ENCODE peak calls at places on chromosomes 13 and 19, in five cellular contexts. F is GM20000, V is fibroblast of pulmonary artery, K is left lung, L is PC-3. T is an unnamed sample.

GRCh38 chr13:34044660-34045080 is 226.7 kb downstream of the RFC3 start:
- DNase-seq in F (no peak), V (peak), K (no peak), L (peak), T (no peak)

GRCh38 chr19:41595258-41595889 is 19.4 kb downstream of the CEACAM21 start:
- DNase-seq in F (peak), V (peak), K (no peak), L (peak), T (peak)

GRCh38 chr13:38498271-38498670 is 148.6 kb downstream of the UFM1 start:
- DNase-seq in F (no peak), V (no peak), K (no peak), L (no peak), T (no peak)

GRCh38 chr13:109156181-109156935 is 526.9 kb downstream of the MYO16 start:
- DNase-seq in F (no peak), V (peak), K (no peak), L (peak), T (peak)

GRCh38 chr19:41998246-41999020 is 4.4 kb upstream of the ATP1A3 start:
- DNase-seq in F (peak), V (peak), K (no peak), L (peak), T (no peak)

GRCh38 chr13:27556109-27556508 is 64.2 kb downstream of the LNX2 start:
- DNase-seq in F (no peak), V (peak), K (no peak), L (peak), T (no peak)

GRCh38 chr19:17296278-17296677 is 6.9 kb downstream of the ABHD8 start:
- DNase-seq in F (no peak), V (no peak), K (no peak), L (peak), T (no peak)

GRCh38 chr19:50822661-50823208 is 852 bp downstream of the KLK1 start:
- DNase-seq in F (no peak), V (no peak), K (no peak), L (no peak), T (no peak)

GRCh38 chr13:66200555-66200954 is 1029.6 kb downstream of the PCDH9 start:
- DNase-seq in F (no peak), V (peak), K (no peak), L (no peak), T (no peak)

GRCh38 chr13:57740719-57741118 is 109.2 kb downstream of the PCDH17 start:
- DNase-seq in F (no peak), V (peak), K (no peak), L (no peak), T (peak)

GRCh38 chr19:46861691-46862503 is 1.1 kb downstream of the ARHGAP35 start:
- DNase-seq in F (no peak), V (no peak), K (peak), L (peak), T (no peak)

GRCh38 chr19:45884682-45885555 is 1.0 kb downstream of the IRF2BP1 start:
- DNase-seq in F (peak), V (no peak), K (no peak), L (no peak), T (peak)

GRCh38 chr19:11361037-11361770 is 6.0 kb downstream of the PLPPR2 start:
- DNase-seq in F (no peak), V (no peak), K (peak), L (no peak), T (no peak)

GRCh38 chr13:105327727-105328126 is 1207.7 kb downstream of the EFNB2 start:
- DNase-seq in F (no peak), V (no peak), K (no peak), L (no peak), T (no peak)

GRCh38 chr13:47904891-47905290 is 96.2 kb downstream of the SUCLA2 start:
- DNase-seq in F (no peak), V (no peak), K (no peak), L (no peak), T (no peak)

GRCh38 chr19:12331211-12331941 is 2.1 kb downstream of the ZNF563 start:
- DNase-seq in F (peak), V (no peak), K (no peak), L (no peak), T (no peak)

GRCh38 chr19:46629546-46630025 is 4.7 kb upstream of the PTGIR start:
- DNase-seq in F (no peak), V (peak), K (no peak), L (no peak), T (no peak)

GRCh38 chr19:14058182-14059092 is 3.4 kb downstream of the PALM3 start:
- DNase-seq in F (peak), V (no peak), K (no peak), L (no peak), T (no peak)

GRCh38 chr13:49022472-49023144 is 46.9 kb downstream of the FNDC3A start:
- DNase-seq in F (no peak), V (no peak), K (no peak), L (peak), T (no peak)

GRCh38 chr13:98570929-98571372 is 6.0 kb downstream of the STK24 start:
- DNase-seq in F (peak), V (no peak), K (peak), L (peak), T (no peak)

GRCh38 chr19:1265611-1266115 is 3.5 kb upstream of the CIRBP start:
- DNase-seq in F (no peak), V (peak), K (no peak), L (peak), T (peak)

GRCh38 chr19:5407356-5407755 is 47.9 kb upstream of the ZNRF4 start:
- DNase-seq in F (no peak), V (peak), K (no peak), L (peak), T (no peak)

GRCh38 chr13:29888306-29888705 is 37.9 kb upstream of the UBL3 start:
- DNase-seq in F (no peak), V (peak), K (no peak), L (no peak), T (no peak)

GRCh38 chr19:10478903-10479384 is 24.2 kb downstream of the KEAP1 start:
- DNase-seq in F (peak), V (peak), K (peak), L (peak), T (peak)

GRCh38 chr13:59963383-59963782 is 200.3 kb downstream of the DIAPH3 start:
- DNase-seq in F (no peak), V (no peak), K (no peak), L (no peak), T (no peak)

GRCh38 chr13:92224052-92224821 is 825.8 kb downstream of the GPC5 start:
- DNase-seq in F (no peak), V (peak), K (no peak), L (no peak), T (no peak)

GRCh38 chr13:39676315-39676876 is 20.9 kb downstream of the COG6 start:
- DNase-seq in F (peak), V (peak), K (no peak), L (peak), T (no peak)

GRCh38 chr19:50290011-50290410 is 39.2 kb downstream of the KCNC3 start:
- DNase-seq in F (no peak), V (no peak), K (no peak), L (no peak), T (no peak)

GRCh38 chr13:97328222-97328790 is 105.7 kb upstream of the RAP2A start:
- DNase-seq in F (no peak), V (peak), K (no peak), L (no peak), T (no peak)

GRCh38 chr13:102642475-102642874 is 45.7 kb downstream of the TPP2 start:
- DNase-seq in F (no peak), V (no peak), K (peak), L (no peak), T (peak)

DNA sequence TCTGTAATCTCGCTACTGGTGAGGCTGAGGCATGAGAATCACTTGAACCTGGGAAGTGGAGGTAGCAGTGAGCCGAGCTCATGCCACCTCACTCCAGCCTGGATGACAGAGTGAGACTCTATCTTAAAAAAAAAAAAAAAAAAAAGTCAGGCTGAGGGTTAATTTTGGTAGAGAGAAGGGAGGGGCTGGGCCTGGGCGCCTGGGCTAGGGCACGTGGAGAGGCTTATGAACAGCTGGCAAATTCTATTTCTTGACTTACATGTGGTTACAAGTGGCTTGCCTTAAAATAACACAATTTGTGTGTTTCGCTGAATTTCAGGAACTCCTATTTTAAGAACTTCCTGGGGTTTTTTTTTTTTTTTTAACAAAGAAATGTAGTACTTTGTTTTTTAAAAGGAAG is 47.6 kb upstream of the MAP3K10 start:
- DNase-seq in F (peak), V (no peak), K (peak), L (no peak), T (peak)
- TF ChIP-seq CTCF in F (no peak), V (no peak), K (no peak), L (no peak), T (no peak)

GRCh38 chr13:44238011-44238421 is 135.6 kb upstream of the SERP2 start:
- DNase-seq in F (no peak), V (peak), K (no peak), L (no peak), T (no peak)

GRCh38 chr13:44241638-44242037 is 132.0 kb upstream of the SERP2 start:
- DNase-seq in F (no peak), V (no peak), K (no peak), L (no peak), T (no peak)

GRCh38 chr13:44244288-44244687 is 129.3 kb upstream of the SERP2 start:
- DNase-seq in F (no peak), V (peak), K (no peak), L (peak), T (no peak)

GRCh38 chr13:44240611-44241010 is 133.0 kb upstream of the SERP2 start:
- DNase-seq in F (no peak), V (no peak), K (no peak), L (no peak), T (no peak)

GRCh38 chr13:44243198-44243852 is 130.3 kb upstream of the SERP2 start:
- DNase-seq in F (peak), V (peak), K (no peak), L (peak), T (no peak)
- TF ChIP-seq CTCF in F (peak), V (peak), K (peak), L (peak), T (peak)

GRCh38 chr19:7869453-7869909 is 4.7 kb downstream of the PRR36 start:
- DNase-seq in F (peak), V (peak), K (peak), L (peak), T (peak)
- TF ChIP-seq CTCF in F (no peak), V (no peak), K (no peak), L (peak), T (no peak)

DNA sequence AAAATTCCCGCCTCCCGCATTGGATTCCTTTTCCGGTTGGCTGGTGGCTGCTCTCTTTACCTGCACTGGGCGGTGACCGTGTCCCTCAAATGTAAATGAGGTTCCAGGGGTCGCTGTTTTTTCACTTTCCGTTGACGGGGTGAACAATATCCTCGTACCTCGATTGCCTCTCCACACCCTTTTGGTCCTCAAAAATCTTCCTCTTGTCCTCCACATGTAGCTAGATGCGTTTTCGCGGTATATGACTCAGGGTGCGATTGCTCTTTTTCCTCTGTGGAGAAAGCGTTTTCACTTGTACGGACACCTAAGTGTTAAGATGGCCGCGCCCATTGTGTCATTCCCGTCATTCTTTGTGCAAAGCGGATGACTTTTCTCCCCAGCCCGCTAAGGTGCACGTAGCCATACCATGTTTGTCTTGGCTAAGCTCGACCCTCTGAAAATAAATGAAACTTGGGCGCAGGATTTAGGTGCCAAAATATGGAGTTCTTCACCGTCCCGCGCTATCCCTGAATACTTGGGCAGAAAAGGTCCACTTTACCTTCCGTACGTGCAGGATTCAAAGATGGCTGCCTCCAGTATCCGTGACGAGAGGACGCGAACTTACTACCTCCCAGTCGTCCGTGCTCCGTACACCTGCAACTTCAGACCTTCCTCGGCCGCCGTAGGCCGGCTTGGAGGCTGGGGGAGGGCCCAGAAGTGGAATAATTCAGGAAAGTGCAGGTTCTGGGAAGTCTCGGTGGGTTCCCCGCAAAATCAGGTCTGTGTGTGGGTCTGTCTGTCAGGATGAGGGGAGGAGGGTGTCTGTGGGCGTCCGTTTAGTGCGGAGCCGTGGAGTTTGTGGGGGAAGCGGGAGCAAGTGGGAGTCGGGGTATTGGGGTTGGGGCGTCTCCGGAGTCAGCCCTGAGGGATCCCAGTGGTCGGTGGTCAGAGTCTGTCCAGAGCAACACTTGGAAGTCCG is at the start of gene ZNF613:
- DNase-seq in F (peak), V (peak), K (peak), L (peak), T (peak)
- TF ChIP-seq CTCF in F (no peak), V (peak), K (no peak), L (peak), T (no peak)

DNA sequence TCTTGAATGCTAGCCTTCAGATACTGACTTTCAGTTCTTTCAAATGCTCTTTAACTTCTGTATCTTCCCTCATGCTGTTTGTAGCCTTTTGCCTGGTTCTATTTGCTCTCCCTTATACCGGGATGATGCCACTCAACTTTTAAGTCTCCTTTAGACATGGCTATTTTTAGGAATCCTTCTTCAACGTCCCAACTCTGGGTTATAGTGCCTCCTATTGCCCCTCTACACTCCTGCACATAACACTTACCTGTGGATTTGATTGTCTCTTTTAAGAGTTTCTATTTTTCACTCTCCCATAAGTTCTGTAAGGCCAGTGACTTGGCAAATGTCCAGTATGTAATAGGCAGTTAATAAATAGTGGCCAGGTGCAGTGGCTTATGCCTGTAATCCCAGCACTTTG is 343.0 kb downstream of the KLF5 start:
- DNase-seq in F (no peak), V (no peak), K (no peak), L (no peak), T (no peak)
- TF ChIP-seq CTCF in F (no peak), V (no peak), K (no peak), L (peak), T (no peak)

GRCh38 chr19:7297742-7298141 is 3.5 kb upstream of the INSR start:
- DNase-seq in F (no peak), V (no peak), K (no peak), L (no peak), T (no peak)

GRCh38 chr19:7304200-7304599 is 10.0 kb upstream of the INSR start:
- DNase-seq in F (no peak), V (no peak), K (no peak), L (no peak), T (no peak)

GRCh38 chr19:7301525-7301924 is 7.3 kb upstream of the INSR start:
- DNase-seq in F (no peak), V (no peak), K (no peak), L (no peak), T (no peak)

GRCh38 chr19:7307590-7308218 is 13.5 kb upstream of the INSR start:
- DNase-seq in F (no peak), V (no peak), K (no peak), L (no peak), T (no peak)

GRCh38 chr19:7303470-7303869 is 9.3 kb upstream of the INSR start:
- DNase-seq in F (no peak), V (no peak), K (no peak), L (no peak), T (no peak)
- TF ChIP-seq CTCF in F (no peak), V (no peak), K (no peak), L (no peak), T (no peak)

GRCh38 chr19:8127311-8127710 is 22.1 kb downstream of the FBN3 start:
- DNase-seq in F (no peak), V (no peak), K (no peak), L (no peak), T (no peak)

GRCh38 chr19:8128551-8128950 is 20.8 kb downstream of the FBN3 start:
- DNase-seq in F (no peak), V (no peak), K (no peak), L (no peak), T (no peak)

GRCh38 chr19:8126511-8126910 is 22.9 kb downstream of the FBN3 start:
- DNase-seq in F (no peak), V (no peak), K (no peak), L (no peak), T (no peak)

GRCh38 chr19:8131517-8131916 is 17.9 kb downstream of the FBN3 start:
- DNase-seq in F (no peak), V (no peak), K (no peak), L (no peak), T (no peak)

GRCh38 chr19:8129061-8129460 is 20.3 kb downstream of the FBN3 start:
- DNase-seq in F (no peak), V (no peak), K (no peak), L (peak), T (no peak)
- TF ChIP-seq CTCF in F (no peak), V (no peak), K (no peak), L (peak), T (no peak)

GRCh38 chr19:2527716-2528115 is 51.8 kb downstream of the GADD45B start:
- DNase-seq in F (no peak), V (no peak), K (no peak), L (no peak), T (no peak)

GRCh38 chr19:2524840-2525723 is 49.2 kb downstream of the GADD45B start:
- DNase-seq in F (no peak), V (peak), K (no peak), L (peak), T (no peak)

GRCh38 chr19:2524361-2524839 is 48.5 kb downstream of the GADD45B start:
- DNase-seq in F (no peak), V (no peak), K (no peak), L (no peak), T (no peak)

GRCh38 chr19:2527171-2527570 is 51.2 kb downstream of the GADD45B start:
- DNase-seq in F (no peak), V (no peak), K (no peak), L (no peak), T (no peak)

DNA sequence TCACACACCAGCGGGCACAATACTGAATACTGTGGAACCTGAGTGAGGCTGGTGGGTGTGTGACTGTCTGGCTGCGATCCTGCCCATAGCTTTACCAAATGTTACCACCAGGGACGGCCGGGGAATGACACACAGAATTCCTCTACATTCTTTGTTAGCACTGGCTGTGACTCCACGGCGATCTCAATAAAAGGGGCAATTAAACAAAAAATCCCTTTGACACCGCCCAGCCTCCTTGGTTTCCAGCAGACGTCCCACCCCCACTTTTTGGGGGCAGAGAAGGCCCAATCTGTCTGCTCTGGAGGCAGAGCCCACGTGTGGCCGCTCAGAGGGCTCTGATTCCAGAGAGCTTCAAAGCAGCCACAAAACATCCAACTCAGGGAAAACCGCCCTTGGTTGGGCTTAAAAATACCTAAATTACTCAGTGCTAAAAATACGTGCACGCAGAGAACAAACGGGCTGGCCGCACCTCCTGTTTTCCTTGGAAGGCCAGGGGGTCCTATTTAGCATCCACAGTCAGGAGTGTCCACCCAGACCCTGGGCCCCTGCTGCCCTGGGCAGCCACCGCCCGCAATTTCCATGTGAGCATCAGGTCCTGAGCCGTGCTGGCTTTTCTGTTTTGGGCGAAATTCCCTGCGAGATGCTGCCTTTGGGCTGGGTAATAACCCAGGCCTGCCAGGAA is 47.8 kb downstream of the GADD45B start:
- DNase-seq in F (no peak), V (peak), K (no peak), L (no peak), T (no peak)
- TF ChIP-seq CTCF in F (no peak), V (peak), K (no peak), L (no peak), T (no peak)

GRCh38 chr13:32125746-32126145 is 94.2 kb downstream of the FRY start:
- DNase-seq in F (no peak), V (no peak), K (no peak), L (peak), T (no peak)

GRCh38 chr13:32126298-32126697 is 94.7 kb downstream of the FRY start:
- DNase-seq in F (no peak), V (no peak), K (no peak), L (no peak), T (no peak)

GRCh38 chr13:32124743-32125142 is 93.2 kb downstream of the FRY start:
- DNase-seq in F (no peak), V (no peak), K (no peak), L (no peak), T (no peak)

GRCh38 chr13:32126756-32127155 is 95.2 kb downstream of the FRY start:
- DNase-seq in F (no peak), V (no peak), K (no peak), L (no peak), T (no peak)

DNA sequence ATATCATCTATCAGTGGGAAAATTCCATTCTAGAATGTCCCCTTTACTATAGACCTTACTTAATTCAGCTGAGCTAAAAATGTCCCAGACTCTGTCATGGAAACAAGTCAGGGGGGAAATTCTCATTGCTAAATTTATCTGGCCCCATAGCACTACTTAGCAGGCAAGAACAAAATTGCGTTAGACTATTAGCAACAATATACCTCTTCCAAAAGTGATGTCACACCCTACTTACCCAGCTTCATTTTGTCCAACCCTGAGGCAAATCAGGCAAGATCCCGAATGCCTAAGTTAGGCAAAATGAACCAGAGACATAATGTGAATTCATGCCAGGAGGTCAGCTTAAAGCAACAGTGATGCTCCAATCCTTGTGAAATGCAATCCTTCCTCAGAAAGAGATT is 93.6 kb downstream of the FRY start:
- DNase-seq in F (no peak), V (peak), K (no peak), L (peak), T (no peak)
- TF ChIP-seq CTCF in F (no peak), V (no peak), K (no peak), L (no peak), T (no peak)